ENCODE peak calls at places on chromosomes 16 and 17, in five cellular contexts. Z is GOT3; Q is CD4-positive, alpha-beta T cell; N is neural crest cell; V is COR-L47. E is an unnamed sample.

GRCh38 chr17:68491864-68492263 is 20.4 kb upstream of the PRKAR1A start:
- DNase-seq in Q (no peak), V (no peak), N (no peak), Z (no peak), E (no peak)

GRCh38 chr17:35376245-35376644 is 2.8 kb upstream of the SLFN11 start:
- DNase-seq in Q (no peak), Z (no peak), N (no peak), V (no peak), E (no peak)

GRCh38 chr17:8681175-8681949 is 50.8 kb upstream of the MYH10 start:
- DNase-seq in V (no peak), N (no peak), Z (no peak), Q (no peak), E (no peak)

GRCh38 chr16:69435977-69436729 is 11.7 kb downstream of the CYB5B start:
- DNase-seq in Q (no peak), N (no peak), V (no peak), Z (no peak), E (no peak)

GRCh38 chr16:78727536-78727935 is 628.1 kb downstream of the WWOX start:
- DNase-seq in N (no peak), Z (no peak), V (no peak), Q (no peak), E (no peak)

GRCh38 chr16:51155901-51156810 is 5.1 kb upstream of the SALL1 start:
- DNase-seq in Q (no peak), Z (no peak), N (peak), V (no peak), E (no peak)

GRCh38 chr16:7521834-7522233 is 189.2 kb downstream of the RBFOX1 start:
- DNase-seq in Z (no peak), N (no peak), Q (no peak), V (no peak), E (no peak)

GRCh38 chr16:82660078-82660645 is 33.4 kb downstream of the CDH13 start:
- DNase-seq in V (no peak), Q (no peak), Z (no peak), N (no peak), E (no peak)